ENCODE peak calls at places on chromosome 19, in eight cellular contexts. P, H, U, Z, F, W, D and G are unnamed samples.

GRCh38 chr19:19056636-19057275 is 7.0 kb upstream of the SLC25A42 start:
- DNase-seq in P (no peak), H (no peak), U (no peak), Z (no peak), F (no peak), W (no peak), D (no peak), G (no peak)

GRCh38 chr19:54063350-54064078 is at the start of gene VSTM1:
- DNase-seq in P (no peak), H (no peak), U (no peak), Z (no peak), F (no peak), W (no peak), D (no peak), G (no peak)

GRCh38 chr19:16435238-16435911 is 36.4 kb downstream of the EPS15L1 start:
- DNase-seq in P (peak; percentile 57), H (peak; percentile 55), U (no peak), Z (peak; percentile 35), F (peak; percentile 64), W (no peak), D (peak; percentile 98), G (peak; percentile 99)

GRCh38 chr19:1773173-1773572 is 19.9 kb downstream of the ONECUT3 start:
- DNase-seq in P (no peak), H (no peak), U (no peak), Z (no peak), F (no peak), W (no peak), D (peak; percentile 65), G (peak; percentile 12)

GRCh38 chr19:3335431-3336350 is 30.7 kb upstream of the NFIC start:
- DNase-seq in P (no peak), H (peak; percentile 46), U (peak; percentile 31), Z (no peak), F (no peak), W (no peak), D (peak; percentile 43), G (peak; percentile 65)

GRCh38 chr19:31270897-31271568 is 78.2 kb downstream of the TSHZ3 start:
- DNase-seq in P (no peak), H (no peak), U (no peak), Z (no peak), F (peak; percentile 29), W (no peak), D (peak; percentile 67), G (peak; percentile 58)

GRCh38 chr19:18306209-18306902 is 16.5 kb downstream of the LSM4 start:
- DNase-seq in P (no peak), H (no peak), U (no peak), Z (no peak), F (no peak), W (no peak), D (no peak), G (no peak)

GRCh38 chr19:57830071-57830602 is at the start of gene ZNF587B:
- DNase-seq in P (peak; percentile 100), H (peak; percentile 86), U (no peak), Z (peak; percentile 32), F (peak; percentile 26), W (peak; percentile 45), D (peak; percentile 89), G (no peak)

GRCh38 chr19:30719189-30719990 is 347.2 kb downstream of the ZNF536 start:
- DNase-seq in P (peak; percentile 53), H (peak; percentile 74), U (no peak), Z (no peak), F (no peak), W (peak; percentile 33), D (peak; percentile 18), G (peak; percentile 26)

GRCh38 chr19:3506384-3507340 is 551 bp downstream of the FZR1 start:
- DNase-seq in P (no peak), H (peak; percentile 33), U (no peak), Z (peak; percentile 34), F (peak; percentile 27), W (no peak), D (peak; percentile 20), G (no peak)

GRCh38 chr19:861756-862528 is 2.5 kb downstream of the CFD start:
- DNase-seq in P (peak; percentile 89), H (no peak), U (no peak), Z (peak; percentile 66), F (no peak), W (peak; percentile 78), D (peak; percentile 32), G (no peak)

GRCh38 chr19:48244289-48244688 is 11.4 kb downstream of the CARD8 start:
- DNase-seq in P (peak; percentile 45), H (no peak), U (no peak), Z (peak; percentile 45), F (no peak), W (no peak), D (peak; percentile 58), G (no peak)

GRCh38 chr19:7869910-7870511 is 4.2 kb downstream of the PRR36 start:
- DNase-seq in P (peak; percentile 82), H (peak; percentile 29), U (no peak), Z (peak; percentile 45), F (no peak), W (peak; percentile 94), D (peak; percentile 19), G (no peak)

GRCh38 chr19:1276620-1277007 is 1.3 kb downstream of the FAM174C start:
- DNase-seq in P (no peak), H (no peak), U (no peak), Z (no peak), F (no peak), W (no peak), D (no peak), G (no peak)

GRCh38 chr19:1591421-1592022 is 1.1 kb downstream of the MBD3 start:
- DNase-seq in P (peak; percentile 39), H (no peak), U (no peak), Z (no peak), F (no peak), W (no peak), D (peak; percentile 13), G (no peak)

GRCh38 chr19:33809960-33810359 is 13.3 kb downstream of the KCTD15 start:
- DNase-seq in P (no peak), H (no peak), U (no peak), Z (no peak), F (no peak), W (peak; percentile 58), D (peak; percentile 79), G (no peak)

GRCh38 chr19:50046649-50047503 is 21.1 kb downstream of the ZNF473 start:
- DNase-seq in P (peak; percentile 57), H (peak; percentile 46), U (peak; percentile 43), Z (peak; percentile 64), F (peak; percentile 27), W (peak; percentile 65), D (peak; percentile 28), G (peak; percentile 51)

GRCh38 chr19:20167020-20167644 is at the start of gene ZNF486:
- DNase-seq in P (peak; percentile 100), H (peak; percentile 97), U (peak; percentile 97), Z (peak; percentile 92), F (peak; percentile 96), W (peak; percentile 4), D (peak; percentile 98), G (peak; percentile 94)

GRCh38 chr19:33752945-33753344 is 43.7 kb upstream of the KCTD15 start:
- DNase-seq in P (no peak), H (no peak), U (no peak), Z (no peak), F (no peak), W (no peak), D (no peak), G (no peak)

GRCh38 chr19:18282021-18282787 is 782 bp upstream of the JUND start:
- DNase-seq in P (peak; percentile 96), H (no peak), U (peak; percentile 77), Z (no peak), F (no peak), W (no peak), D (no peak), G (no peak)

GRCh38 chr19:32337176-32337808 is 8.1 kb upstream of the ZNF507 start:
- DNase-seq in P (no peak), H (no peak), U (no peak), Z (no peak), F (no peak), W (no peak), D (peak; percentile 8), G (peak; percentile 8)
- H3K4me3 ChIP-seq in P (no peak overlapping the region), H (no peak overlapping the region), U (peak overlapping the region; percentile 58), Z (no peak overlapping the region), F (no peak overlapping the region), W (no peak overlapping the region), D (peak overlapping the region; percentile 28), G (peak overlapping the region; percentile 51)

GRCh38 chr19:14381689-14382474 is 638 bp downstream of the ADGRE5 start:
- DNase-seq in P (peak; percentile 74), H (peak; percentile 48), U (peak; percentile 76), Z (peak; percentile 82), F (no peak), W (peak; percentile 77), D (peak; percentile 70), G (peak; percentile 69)
- H3K4me3 ChIP-seq in P (no peak overlapping the region), H (peak overlapping the region; percentile 71), U (peak overlapping the region; percentile 98), Z (peak overlapping the region; percentile 69), F (peak overlapping the region; percentile 16), W (peak overlapping the region; percentile 84), D (peak overlapping the region; percentile 60), G (peak overlapping the region; percentile 74)

DNA sequence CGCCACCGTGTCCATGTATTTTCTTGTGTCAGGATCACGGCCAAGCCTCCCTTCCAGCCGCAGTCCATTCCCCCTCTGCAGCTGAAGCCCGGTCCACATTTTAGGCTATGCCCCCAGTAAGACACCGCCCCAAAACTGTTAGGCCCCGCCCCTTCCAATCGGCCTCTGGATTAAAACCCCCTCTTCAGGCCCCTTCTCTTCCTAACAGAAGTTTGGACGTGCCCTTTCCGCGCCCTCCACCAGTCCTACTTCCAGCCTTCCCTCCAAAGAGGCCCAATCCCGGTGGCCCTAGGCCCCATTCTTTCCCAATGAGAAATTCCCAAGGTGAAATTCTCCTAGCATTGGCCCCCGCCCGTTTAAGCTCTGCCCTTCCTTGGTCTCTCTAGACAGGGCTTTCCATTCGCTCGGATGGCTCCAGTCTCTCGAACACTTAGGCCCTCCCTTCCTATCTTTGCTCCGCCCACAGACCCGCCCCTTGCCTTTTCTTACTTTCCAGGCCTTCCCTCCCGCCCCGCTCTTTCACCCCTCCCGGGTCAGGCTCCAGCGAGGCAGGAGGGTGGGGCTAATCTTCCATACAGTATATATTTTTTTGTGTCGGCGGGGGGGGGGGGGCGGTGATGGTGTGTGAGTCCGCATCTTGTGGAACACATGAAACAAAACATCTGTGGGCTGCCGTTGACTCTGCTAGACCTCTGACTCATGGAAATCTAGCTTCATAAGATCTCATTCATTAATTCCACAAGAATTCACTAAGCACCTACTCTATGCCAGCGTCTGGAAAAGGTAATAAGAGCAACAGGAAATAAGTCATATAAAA is 13.6 kb downstream of the LTBP4 start:
- DNase-seq in P (peak; percentile 99), H (peak; percentile 90), U (no peak), Z (peak; percentile 77), F (peak; percentile 92), W (peak; percentile 68), D (peak; percentile 97), G (peak; percentile 97)
- H3K4me3 ChIP-seq in P (peak overlapping the region; percentile 92), H (peak overlapping the region; percentile 59), U (peak overlapping the region; percentile 57), Z (peak overlapping the region; percentile 89), F (peak overlapping the region; percentile 60), W (no peak overlapping the region), D (peak overlapping the region; percentile 86), G (peak overlapping the region; percentile 87)

DNA sequence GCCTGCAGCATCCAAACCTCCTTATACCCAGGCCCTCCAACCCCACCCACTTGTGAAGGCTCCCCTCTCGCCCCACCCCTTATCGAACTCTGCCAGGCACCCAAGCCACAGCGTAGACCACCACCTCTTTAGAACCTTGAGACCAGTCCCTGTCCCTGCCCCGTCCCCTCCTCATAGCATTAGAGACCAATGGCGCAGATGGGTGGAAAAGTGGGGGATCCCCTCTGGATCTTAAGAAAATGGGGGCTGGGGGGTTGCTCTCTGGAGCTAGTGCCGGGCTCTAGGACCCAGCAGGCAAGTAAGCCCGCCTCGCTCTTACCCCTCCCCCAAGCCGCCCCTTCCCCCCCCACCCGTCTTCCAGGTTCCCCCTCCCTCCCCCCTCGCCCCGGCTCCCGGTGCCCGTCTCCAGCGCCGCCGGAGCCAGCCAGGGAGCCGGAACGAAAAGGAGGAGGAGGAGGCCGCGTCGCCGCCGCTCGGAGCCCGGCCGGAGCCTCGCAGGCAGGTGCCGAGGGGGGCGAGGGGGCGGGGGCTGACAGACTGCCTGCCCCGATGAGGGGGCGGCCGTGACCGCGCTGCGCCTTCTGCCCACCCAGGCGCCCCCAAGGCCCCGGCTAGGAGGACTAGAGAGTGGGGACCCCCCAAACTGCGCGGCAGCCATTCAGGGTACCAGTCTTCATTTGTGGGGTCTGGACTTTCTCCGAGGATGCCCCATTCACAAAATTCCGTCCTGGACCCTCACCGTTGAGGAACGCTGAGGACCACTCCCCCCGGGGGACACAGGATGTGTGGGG is at the start of gene SPRED3:
- DNase-seq in P (no peak), H (no peak), U (no peak), Z (no peak), F (no peak), W (peak; percentile 78), D (no peak), G (peak; percentile 61)
- H3K4me3 ChIP-seq in P (peak within 1 kb of the TSS; percentile 60), H (peak within 1 kb of the TSS; percentile 41), U (peak within 1 kb of the TSS; percentile 85), Z (peak within 1 kb of the TSS; percentile 68), F (peak within 1 kb of the TSS; percentile 21), W (peak within 1 kb of the TSS; percentile 61), D (peak within 1 kb of the TSS; percentile 73), G (peak within 1 kb of the TSS; percentile 83)